ENCODE peak calls at places on chromosome 11, in five cellular contexts. D, C, K, Z and N are unnamed samples.
A peak's percentile ranks its signal among the peaks of the same experiment; 100 is the strongest.

GRCh38 chr11:65856689-65857499 is 1.1 kb downstream of the CFL1 start:
- DNase-seq in Z (peak; percentile 88), K (peak; percentile 86), D (peak; percentile 74), C (peak; percentile 72), N (peak; percentile 95)

GRCh38 chr11:15761235-15761634 is 595.1 kb downstream of the SOX6 start:
- DNase-seq in D (no peak), C (no peak), K (no peak), Z (no peak), N (no peak)

GRCh38 chr11:57942808-57943207 is 80.9 kb upstream of the OR9Q1 start:
- DNase-seq in C (no peak), K (no peak), D (no peak), Z (no peak), N (no peak)

GRCh38 chr11:76160856-76161255 is 45.4 kb downstream of the WNT11 start:
- DNase-seq in K (no peak), D (no peak), Z (no peak), C (no peak), N (peak; percentile 42)

GRCh38 chr11:57491371-57492061 is 24.0 kb downstream of the SLC43A1 start:
- DNase-seq in K (peak; percentile 68), C (no peak), D (peak; percentile 41), Z (peak; percentile 91), N (peak; percentile 70)

GRCh38 chr11:9906043-9906791 is 242.3 kb downstream of the SWAP70 start:
- DNase-seq in D (peak; percentile 95), C (no peak), Z (peak; percentile 58), K (no peak), N (no peak)

GRCh38 chr11:28697920-28698827 is 590.0 kb downstream of the METTL15 start:
- DNase-seq in D (peak; percentile 71), K (peak; percentile 38), C (no peak), Z (peak; percentile 93), N (no peak)

GRCh38 chr11:73252577-73253191 is 19.5 kb upstream of the P2RY6 start:
- DNase-seq in D (no peak), C (no peak), K (no peak), Z (peak; percentile 60), N (no peak)

GRCh38 chr11:132365650-132366049 is 995.2 kb downstream of the NTM start:
- DNase-seq in Z (no peak), C (no peak), K (no peak), D (no peak), N (no peak)

GRCh38 chr11:64028398-64029115 is 7.2 kb upstream of the FLRT1 start:
- DNase-seq in D (peak; percentile 47), K (no peak), Z (peak; percentile 93), C (no peak), N (no peak)

GRCh38 chr11:8056810-8057463 is 24.1 kb upstream of the TUB start:
- DNase-seq in C (no peak), Z (no peak), D (peak; percentile 82), K (no peak), N (peak; percentile 24)

GRCh38 chr11:87368876-87369480 is 331.2 kb downstream of the TMEM135 start:
- DNase-seq in D (peak; percentile 8), C (no peak), Z (no peak), K (no peak), N (no peak)

GRCh38 chr11:44979536-44980399 is 29.1 kb upstream of the TP53I11 start:
- DNase-seq in C (no peak), D (no peak), Z (peak; percentile 85), K (no peak), N (peak; percentile 82)

GRCh38 chr11:316891-317291 is 3.1 kb downstream of the IFITM1 start:
- DNase-seq in K (no peak), D (no peak), Z (peak; percentile 86), C (no peak), N (no peak)

GRCh38 chr11:9528141-9528511 is 45.3 kb upstream of the WEE1 start:
- DNase-seq in C (no peak), Z (no peak), K (no peak), D (no peak), N (no peak)

GRCh38 chr11:5364214-5364613 is 12.9 kb downstream of the OR51B6 start:
- DNase-seq in C (no peak), D (peak; percentile 91), Z (no peak), K (no peak), N (no peak)

GRCh38 chr11:34134765-34135164 is 29.3 kb downstream of the NAT10 start:
- DNase-seq in K (no peak), D (no peak), C (no peak), Z (no peak), N (no peak)

GRCh38 chr11:17277024-17277584 is 565 bp downstream of the NUCB2 start:
- DNase-seq in K (peak; percentile 42), D (peak; percentile 59), Z (no peak), C (no peak), N (no peak)

GRCh38 chr11:747176-748006 is at the start of gene TALDO1:
- DNase-seq in D (peak; percentile 80), Z (peak; percentile 97), K (peak; percentile 99), C (peak; percentile 91), N (peak; percentile 93)

GRCh38 chr11:117663826-117664225 is 133.2 kb downstream of the DSCAML1 start:
- DNase-seq in D (no peak), K (no peak), Z (no peak), C (no peak), N (no peak)

GRCh38 chr11:5499671-5500070 is 10.1 kb downstream of the UBQLN3 start:
- DNase-seq in Z (no peak), K (no peak), D (no peak), C (no peak), N (no peak)

GRCh38 chr11:116498161-116498560 is 274.6 kb downstream of the BUD13 start:
- DNase-seq in Z (no peak), C (no peak), D (no peak), K (no peak), N (no peak)

GRCh38 chr11:1305063-1305495 is 4.4 kb downstream of the TOLLIP start:
- DNase-seq in K (no peak), D (no peak), C (no peak), Z (peak; percentile 29), N (no peak)

GRCh38 chr11:113476553-113476952 is 1.4 kb upstream of the DRD2 start:
- DNase-seq in K (no peak), Z (no peak), D (no peak), C (no peak), N (no peak)

GRCh38 chr11:79119491-79120284 is 321.1 kb downstream of the TENM4 start:
- DNase-seq in D (no peak), K (no peak), C (peak; percentile 58), Z (no peak), N (no peak)

GRCh38 chr11:126194121-126194543 is 17.3 kb downstream of the RPUSD4 start:
- DNase-seq in C (no peak), K (peak; percentile 47), Z (peak; percentile 70), D (peak; percentile 74), N (no peak)

GRCh38 chr11:61609000-61609969 is 28.4 kb upstream of the SYT7 start:
- DNase-seq in K (no peak), C (no peak), D (no peak), Z (no peak), N (no peak)

GRCh38 chr11:69209038-69209350 is 53.3 kb downstream of the SMIM38 start:
- DNase-seq in K (no peak), D (no peak), C (no peak), Z (peak; percentile 11), N (no peak)
- TF ChIP-seq CTCF in K (no peak), D (no peak), C (no peak), Z (peak; percentile 46), N (no peak)

GRCh38 chr11:72241290-72241781 is 2.6 kb downstream of the PHOX2A start:
- DNase-seq in Z (peak; percentile 58), D (no peak), C (peak; percentile 35), K (peak; percentile 25), N (peak; percentile 81)

GRCh38 chr11:72238492-72239295 is 5.3 kb downstream of the PHOX2A start:
- DNase-seq in D (no peak), Z (peak; percentile 53), C (peak; percentile 18), K (peak; percentile 29), N (peak; percentile 69)

GRCh38 chr11:72239296-72239848 is 4.6 kb downstream of the PHOX2A start:
- DNase-seq in K (peak; percentile 86), C (peak; percentile 23), D (peak; percentile 47), Z (peak; percentile 82), N (peak; percentile 92)

GRCh38 chr11:72240461-72241289 is 3.3 kb downstream of the PHOX2A start:
- DNase-seq in C (no peak), K (peak; percentile 72), Z (peak; percentile 63), D (peak; percentile 34), N (peak; percentile 89)

GRCh38 chr11:72239849-72240460 is 4.0 kb downstream of the PHOX2A start:
- DNase-seq in K (no peak), D (peak; percentile 30), C (no peak), Z (peak; percentile 74), N (peak; percentile 81)
- TF ChIP-seq CTCF in K (no peak), D (no peak), C (no peak), Z (no peak), N (peak; percentile 9)

GRCh38 chr11:30282289-30282631 is 40.6 kb upstream of the ARL14EP start:
- DNase-seq in Z (no peak), K (no peak), D (no peak), C (no peak), N (no peak)

GRCh38 chr11:30284836-30285235 is 38.1 kb upstream of the ARL14EP start:
- DNase-seq in Z (no peak), K (no peak), D (no peak), C (no peak), N (no peak)

GRCh38 chr11:30285416-30286121 is 37.3 kb upstream of the ARL14EP start:
- DNase-seq in K (no peak), Z (no peak), D (no peak), C (no peak), N (no peak)

DNA sequence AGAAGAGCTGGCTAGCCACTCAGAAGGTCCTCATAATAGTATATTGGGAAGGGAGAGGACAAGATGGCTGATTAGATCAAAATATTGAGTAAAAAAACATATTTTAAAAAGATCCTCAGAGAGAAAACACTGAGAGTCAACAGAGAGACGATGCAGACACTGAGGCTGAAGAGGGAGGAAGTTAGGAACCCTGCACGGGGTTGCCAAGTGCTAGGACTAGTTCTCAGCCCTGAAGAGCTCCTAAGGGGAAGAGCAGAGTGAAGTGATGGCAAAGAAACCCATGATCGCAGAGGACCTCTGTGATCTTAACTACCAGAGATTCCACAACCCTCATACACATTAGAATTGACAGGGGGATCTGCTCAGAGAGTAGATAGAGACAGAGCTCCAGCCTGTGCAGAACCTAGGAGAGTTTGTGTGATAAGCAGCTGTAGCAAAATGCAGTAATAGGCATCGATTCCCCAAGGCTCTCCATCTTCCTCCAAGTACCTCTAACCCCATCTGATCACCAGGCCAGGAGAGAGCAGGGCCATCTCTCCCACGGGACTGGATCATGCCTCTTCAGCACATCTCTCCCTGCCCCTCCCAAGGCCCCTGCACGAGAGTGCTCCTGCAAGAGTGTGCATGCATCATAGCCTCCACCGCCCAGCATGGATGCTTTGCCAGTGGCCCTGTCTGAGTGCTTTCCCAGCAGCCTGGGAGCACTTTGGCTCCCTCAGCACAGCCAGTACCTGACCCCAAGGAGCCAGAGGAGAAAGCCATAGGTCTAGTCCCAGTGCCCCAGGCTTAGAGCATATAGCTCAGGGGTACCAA is 41.2 kb upstream of the ARL14EP start:
- DNase-seq in C (no peak), K (no peak), D (no peak), Z (no peak), N (peak; percentile 71)
- TF ChIP-seq CTCF in C (no peak), K (no peak), D (no peak), Z (no peak), N (no peak)

DNA sequence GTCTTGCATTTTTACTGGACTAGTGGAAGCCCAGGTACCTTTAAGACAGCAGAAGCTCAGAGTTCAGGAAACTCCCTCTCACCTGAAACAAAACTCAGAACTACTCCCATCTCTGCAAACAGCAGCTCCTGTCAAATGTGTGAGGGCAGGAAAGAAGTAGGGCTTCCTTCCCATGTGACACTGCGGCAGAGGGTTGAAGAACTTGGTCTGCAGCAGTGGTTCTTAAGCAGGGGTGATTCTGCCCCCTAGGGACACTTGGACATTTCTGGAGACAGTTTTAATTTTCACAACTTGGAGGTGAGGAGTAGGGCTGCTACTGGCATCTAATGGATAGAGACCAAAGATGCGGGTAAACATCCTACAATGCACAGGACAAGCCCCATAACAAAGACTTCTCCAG is 63.4 kb downstream of the RCN1 start:
- DNase-seq in D (peak; percentile 77), C (no peak), Z (no peak), K (peak; percentile 28), N (no peak)
- TF ChIP-seq CTCF in D (peak; percentile 62), C (no peak), Z (peak; percentile 57), K (no peak), N (peak; percentile 30)